ENCODE peak calls at places on chromosomes 16 and 17, in seven cellular contexts. One of them, this sample, is unnamed.

GRCh38 chr17:40309031-40309937 is at the start of gene RARA:
- DNase-seq in AG09309: no peak
- DNase-seq in keratinocyte: no peak
- DNase-seq in fibroblast of pulmonary artery: peak
- DNase-seq in CD8-positive, alpha-beta T cell: no peak
- DNase-seq in AG04449: no peak
- DNase-seq in fibroblast of lung: peak
- DNase-seq in this sample: no peak

GRCh38 chr16:52617591-52617990 is 70.6 kb upstream of the TOX3 start:
- DNase-seq in AG09309: no peak
- DNase-seq in keratinocyte: no peak
- DNase-seq in fibroblast of pulmonary artery: no peak
- DNase-seq in CD8-positive, alpha-beta T cell: no peak
- DNase-seq in AG04449: no peak
- DNase-seq in fibroblast of lung: no peak
- DNase-seq in this sample: no peak

GRCh38 chr17:17508641-17509591 is 12.7 kb upstream of the RASD1 start:
- DNase-seq in AG09309: no peak
- DNase-seq in keratinocyte: no peak
- DNase-seq in fibroblast of pulmonary artery: no peak
- DNase-seq in CD8-positive, alpha-beta T cell: no peak
- DNase-seq in AG04449: no peak
- DNase-seq in fibroblast of lung: no peak
- DNase-seq in this sample: no peak

GRCh38 chr16:84320511-84320910 is 25.8 kb downstream of the WFDC1 start:
- DNase-seq in AG09309: no peak
- DNase-seq in keratinocyte: no peak
- DNase-seq in fibroblast of pulmonary artery: no peak
- DNase-seq in CD8-positive, alpha-beta T cell: no peak
- DNase-seq in AG04449: no peak
- DNase-seq in fibroblast of lung: no peak
- DNase-seq in this sample: no peak

GRCh38 chr16:67954421-67955196 is 10.7 kb upstream of the LCAT start:
- DNase-seq in AG09309: no peak
- DNase-seq in keratinocyte: no peak
- DNase-seq in fibroblast of pulmonary artery: no peak
- DNase-seq in CD8-positive, alpha-beta T cell: no peak
- DNase-seq in AG04449: no peak
- DNase-seq in fibroblast of lung: no peak
- DNase-seq in this sample: no peak

GRCh38 chr17:79628861-79629547 is 18.2 kb upstream of the RBFOX3 start:
- DNase-seq in AG09309: no peak
- DNase-seq in keratinocyte: no peak
- DNase-seq in fibroblast of pulmonary artery: no peak
- DNase-seq in CD8-positive, alpha-beta T cell: no peak
- DNase-seq in AG04449: no peak
- DNase-seq in fibroblast of lung: no peak
- DNase-seq in this sample: no peak

GRCh38 chr16:67661101-67661661 is 421 bp downstream of the PARD6A start:
- DNase-seq in AG09309: no peak
- DNase-seq in keratinocyte: no peak
- DNase-seq in fibroblast of pulmonary artery: peak
- DNase-seq in CD8-positive, alpha-beta T cell: no peak
- DNase-seq in AG04449: no peak
- DNase-seq in fibroblast of lung: peak
- DNase-seq in this sample: peak

GRCh38 chr16:4213721-4214120 is 28.2 kb downstream of the SRL start:
- DNase-seq in AG09309: no peak
- DNase-seq in keratinocyte: no peak
- DNase-seq in fibroblast of pulmonary artery: peak
- DNase-seq in CD8-positive, alpha-beta T cell: no peak
- DNase-seq in AG04449: no peak
- DNase-seq in fibroblast of lung: peak
- DNase-seq in this sample: no peak

GRCh38 chr17:58207451-58207850 is 11.6 kb downstream of the MKS1 start:
- DNase-seq in AG09309: no peak
- DNase-seq in keratinocyte: no peak
- DNase-seq in fibroblast of pulmonary artery: no peak
- DNase-seq in CD8-positive, alpha-beta T cell: no peak
- DNase-seq in AG04449: no peak
- DNase-seq in fibroblast of lung: no peak
- DNase-seq in this sample: no peak

GRCh38 chr16:11615756-11616447 is 29.2 kb upstream of the LITAF start:
- DNase-seq in AG09309: no peak
- DNase-seq in keratinocyte: no peak
- DNase-seq in fibroblast of pulmonary artery: no peak
- DNase-seq in CD8-positive, alpha-beta T cell: no peak
- DNase-seq in AG04449: no peak
- DNase-seq in fibroblast of lung: peak
- DNase-seq in this sample: no peak

GRCh38 chr17:80104321-80104955 is 3.1 kb downstream of the GAA start:
- DNase-seq in AG09309: no peak
- DNase-seq in keratinocyte: no peak
- DNase-seq in fibroblast of pulmonary artery: peak
- DNase-seq in CD8-positive, alpha-beta T cell: no peak
- DNase-seq in AG04449: no peak
- DNase-seq in fibroblast of lung: peak
- DNase-seq in this sample: no peak

GRCh38 chr16:16073884-16074781 is 124.7 kb downstream of the ABCC1 start:
- DNase-seq in AG09309: peak
- DNase-seq in keratinocyte: no peak
- DNase-seq in fibroblast of pulmonary artery: peak
- DNase-seq in CD8-positive, alpha-beta T cell: no peak
- DNase-seq in AG04449: peak
- DNase-seq in fibroblast of lung: peak
- DNase-seq in this sample: peak

GRCh38 chr17:67125417-67125816 is 81.1 kb downstream of the CACNG1 start:
- DNase-seq in AG09309: no peak
- DNase-seq in keratinocyte: no peak
- DNase-seq in fibroblast of pulmonary artery: no peak
- DNase-seq in CD8-positive, alpha-beta T cell: no peak
- DNase-seq in AG04449: no peak
- DNase-seq in fibroblast of lung: peak
- DNase-seq in this sample: no peak

GRCh38 chr16:17154981-17155380 is 315.8 kb downstream of the XYLT1 start:
- DNase-seq in AG09309: no peak
- DNase-seq in keratinocyte: no peak
- DNase-seq in fibroblast of pulmonary artery: no peak
- DNase-seq in CD8-positive, alpha-beta T cell: no peak
- DNase-seq in AG04449: no peak
- DNase-seq in fibroblast of lung: no peak
- DNase-seq in this sample: no peak

GRCh38 chr17:4956493-4957061 is 5.7 kb downstream of the ENO3 start:
- DNase-seq in AG09309: no peak
- DNase-seq in keratinocyte: no peak
- DNase-seq in fibroblast of pulmonary artery: no peak
- DNase-seq in CD8-positive, alpha-beta T cell: no peak
- DNase-seq in AG04449: no peak
- DNase-seq in fibroblast of lung: no peak
- DNase-seq in this sample: no peak

GRCh38 chr17:61480414-61480807 is 28.2 kb downstream of the TBX4 start:
- DNase-seq in AG09309: no peak
- DNase-seq in keratinocyte: no peak
- DNase-seq in fibroblast of pulmonary artery: no peak
- DNase-seq in CD8-positive, alpha-beta T cell: no peak
- DNase-seq in AG04449: no peak
- DNase-seq in fibroblast of lung: no peak
- DNase-seq in this sample: no peak

GRCh38 chr17:11303773-11304394 is 62.9 kb downstream of the SHISA6 start:
- DNase-seq in AG09309: no peak
- DNase-seq in keratinocyte: no peak
- DNase-seq in fibroblast of pulmonary artery: no peak
- DNase-seq in CD8-positive, alpha-beta T cell: no peak
- DNase-seq in AG04449: no peak
- DNase-seq in fibroblast of lung: no peak
- DNase-seq in this sample: no peak

GRCh38 chr16:3101018-3101840 is 2.1 kb upstream of the ZSCAN10 start:
- DNase-seq in AG09309: no peak
- DNase-seq in keratinocyte: no peak
- DNase-seq in fibroblast of pulmonary artery: peak
- DNase-seq in CD8-positive, alpha-beta T cell: no peak
- DNase-seq in AG04449: no peak
- DNase-seq in fibroblast of lung: no peak
- DNase-seq in this sample: no peak

GRCh38 chr16:27318399-27319256 is 4.9 kb downstream of the IL4R start:
- DNase-seq in AG09309: no peak
- DNase-seq in keratinocyte: peak
- DNase-seq in fibroblast of pulmonary artery: peak
- DNase-seq in CD8-positive, alpha-beta T cell: peak
- DNase-seq in AG04449: no peak
- DNase-seq in fibroblast of lung: no peak
- DNase-seq in this sample: no peak

GRCh38 chr17:38338535-38338934 is 5.2 kb downstream of the GPR179 start:
- DNase-seq in AG09309: no peak
- DNase-seq in keratinocyte: no peak
- DNase-seq in fibroblast of pulmonary artery: no peak
- DNase-seq in CD8-positive, alpha-beta T cell: no peak
- DNase-seq in AG04449: no peak
- DNase-seq in fibroblast of lung: no peak
- DNase-seq in this sample: no peak

GRCh38 chr17:19718613-19719364 is 2.4 kb upstream of the SLC47A2 start:
- DNase-seq in AG09309: no peak
- DNase-seq in keratinocyte: peak
- DNase-seq in fibroblast of pulmonary artery: no peak
- DNase-seq in CD8-positive, alpha-beta T cell: no peak
- DNase-seq in AG04449: no peak
- DNase-seq in fibroblast of lung: no peak
- DNase-seq in this sample: no peak

DNA sequence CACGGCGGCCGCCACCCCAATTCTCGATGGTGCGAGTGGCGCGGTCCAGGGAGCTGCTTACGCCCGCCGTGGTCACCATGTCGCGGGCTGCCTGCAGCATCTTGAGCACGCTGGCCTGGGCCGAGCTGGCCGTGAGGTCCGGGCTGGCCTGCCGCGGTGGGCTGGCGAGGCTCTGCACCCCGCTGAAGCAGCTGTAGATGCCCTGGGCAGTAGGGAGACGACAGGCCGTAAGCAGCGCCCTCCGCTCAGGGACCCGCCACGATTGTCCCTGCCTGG is 16.4 kb downstream of the GRIN2C start:
- DNase-seq in AG09309: no peak
- DNase-seq in keratinocyte: no peak
- DNase-seq in fibroblast of pulmonary artery: no peak
- DNase-seq in CD8-positive, alpha-beta T cell: no peak
- DNase-seq in AG04449: no peak
- DNase-seq in fibroblast of lung: no peak
- DNase-seq in this sample: no peak
- TF ChIP-seq CTCF in AG09309: no peak
- TF ChIP-seq CTCF in keratinocyte: no peak
- TF ChIP-seq CTCF in fibroblast of pulmonary artery: no peak
- TF ChIP-seq CTCF in CD8-positive, alpha-beta T cell: no peak
- TF ChIP-seq CTCF in AG04449: no peak
- TF ChIP-seq CTCF in fibroblast of lung: no peak
- TF ChIP-seq CTCF in this sample: no peak

GRCh38 chr16:48613061-48613957 is 3.3 kb upstream of the N4BP1 start:
- DNase-seq in AG09309: no peak
- DNase-seq in keratinocyte: no peak
- DNase-seq in fibroblast of pulmonary artery: peak
- DNase-seq in CD8-positive, alpha-beta T cell: peak
- DNase-seq in AG04449: peak
- DNase-seq in fibroblast of lung: no peak
- DNase-seq in this sample: no peak

GRCh38 chr16:48611329-48612137 is 1.6 kb upstream of the N4BP1 start:
- DNase-seq in AG09309: no peak
- DNase-seq in keratinocyte: peak
- DNase-seq in fibroblast of pulmonary artery: no peak
- DNase-seq in CD8-positive, alpha-beta T cell: peak
- DNase-seq in AG04449: no peak
- DNase-seq in fibroblast of lung: no peak
- DNase-seq in this sample: no peak

GRCh38 chr16:48609453-48610023 is 442 bp downstream of the N4BP1 start:
- DNase-seq in AG09309: no peak
- DNase-seq in keratinocyte: no peak
- DNase-seq in fibroblast of pulmonary artery: peak
- DNase-seq in CD8-positive, alpha-beta T cell: no peak
- DNase-seq in AG04449: no peak
- DNase-seq in fibroblast of lung: peak
- DNase-seq in this sample: no peak

GRCh38 chr16:48614759-48615158 is 4.8 kb upstream of the N4BP1 start:
- DNase-seq in AG09309: no peak
- DNase-seq in keratinocyte: no peak
- DNase-seq in fibroblast of pulmonary artery: no peak
- DNase-seq in CD8-positive, alpha-beta T cell: no peak
- DNase-seq in AG04449: no peak
- DNase-seq in fibroblast of lung: no peak
- DNase-seq in this sample: no peak

GRCh38 chr16:48612621-48613020 is 2.6 kb upstream of the N4BP1 start:
- DNase-seq in AG09309: no peak
- DNase-seq in keratinocyte: no peak
- DNase-seq in fibroblast of pulmonary artery: no peak
- DNase-seq in CD8-positive, alpha-beta T cell: no peak
- DNase-seq in AG04449: no peak
- DNase-seq in fibroblast of lung: no peak
- DNase-seq in this sample: no peak
- H3K4me3 ChIP-seq in AG09309: no peak
- H3K4me3 ChIP-seq in keratinocyte: no peak
- H3K4me3 ChIP-seq in fibroblast of pulmonary artery: no peak
- H3K4me3 ChIP-seq in CD8-positive, alpha-beta T cell: peak
- H3K4me3 ChIP-seq in AG04449: no peak
- H3K4me3 ChIP-seq in fibroblast of lung: no peak
- H3K4me3 ChIP-seq in this sample: no peak

GRCh38 chr17:77371888-77372443 is 231.2 kb downstream of the SEC14L1 start:
- DNase-seq in AG09309: no peak
- DNase-seq in keratinocyte: no peak
- DNase-seq in fibroblast of pulmonary artery: no peak
- DNase-seq in CD8-positive, alpha-beta T cell: no peak
- DNase-seq in AG04449: no peak
- DNase-seq in fibroblast of lung: no peak
- DNase-seq in this sample: no peak

GRCh38 chr17:77371117-77371887 is 230.5 kb downstream of the SEC14L1 start:
- DNase-seq in AG09309: no peak
- DNase-seq in keratinocyte: no peak
- DNase-seq in fibroblast of pulmonary artery: no peak
- DNase-seq in CD8-positive, alpha-beta T cell: no peak
- DNase-seq in AG04449: peak
- DNase-seq in fibroblast of lung: peak
- DNase-seq in this sample: no peak

GRCh38 chr17:77373298-77374169 is 232.8 kb downstream of the SEC14L1 start:
- DNase-seq in AG09309: no peak
- DNase-seq in keratinocyte: no peak
- DNase-seq in fibroblast of pulmonary artery: no peak
- DNase-seq in CD8-positive, alpha-beta T cell: no peak
- DNase-seq in AG04449: no peak
- DNase-seq in fibroblast of lung: no peak
- DNase-seq in this sample: no peak

GRCh38 chr17:77374170-77374936 is 233.6 kb downstream of the SEC14L1 start:
- DNase-seq in AG09309: no peak
- DNase-seq in keratinocyte: no peak
- DNase-seq in fibroblast of pulmonary artery: peak
- DNase-seq in CD8-positive, alpha-beta T cell: peak
- DNase-seq in AG04449: no peak
- DNase-seq in fibroblast of lung: peak
- DNase-seq in this sample: peak

GRCh38 chr17:77372444-77373297 is 231.9 kb downstream of the SEC14L1 start:
- DNase-seq in AG09309: no peak
- DNase-seq in keratinocyte: no peak
- DNase-seq in fibroblast of pulmonary artery: peak
- DNase-seq in CD8-positive, alpha-beta T cell: peak
- DNase-seq in AG04449: no peak
- DNase-seq in fibroblast of lung: peak
- DNase-seq in this sample: no peak
- TF ChIP-seq CTCF in AG09309: no peak
- TF ChIP-seq CTCF in keratinocyte: no peak
- TF ChIP-seq CTCF in fibroblast of pulmonary artery: no peak
- TF ChIP-seq CTCF in CD8-positive, alpha-beta T cell: no peak
- TF ChIP-seq CTCF in AG04449: peak
- TF ChIP-seq CTCF in fibroblast of lung: no peak
- TF ChIP-seq CTCF in this sample: no peak

GRCh38 chr17:1560582-1561170 is 1.9 kb downstream of the PITPNA start:
- DNase-seq in AG09309: no peak
- DNase-seq in keratinocyte: no peak
- DNase-seq in fibroblast of pulmonary artery: no peak
- DNase-seq in CD8-positive, alpha-beta T cell: no peak
- DNase-seq in AG04449: no peak
- DNase-seq in fibroblast of lung: no peak
- DNase-seq in this sample: no peak
- H3K4me3 ChIP-seq in AG09309: peak
- H3K4me3 ChIP-seq in keratinocyte: no peak
- H3K4me3 ChIP-seq in fibroblast of pulmonary artery: peak
- H3K4me3 ChIP-seq in CD8-positive, alpha-beta T cell: no peak
- H3K4me3 ChIP-seq in AG04449: peak
- H3K4me3 ChIP-seq in fibroblast of lung: peak
- H3K4me3 ChIP-seq in this sample: peak

This sample was measured in astrocyte of the cerebellum.